ENCODE peak calls at places on chromosomes 2 and 18, in ten cellular contexts. N is endothelial cell of umbilical vein, A is GM23248, E is HCT116, Z is keratinocyte, F is fibroblast of lung, G is GM12878, O is H1, B is neuronal stem cell, R is mammary epithelial cell. V is an unnamed sample.

GRCh38 chr2:160791884-160792283 is 298.3 kb upstream of the RBMS1 start:
- DNase-seq in Z (no peak), E (no peak), R (no peak), A (no peak), F (no peak), G (no peak), O (no peak), B (no peak), N (no peak), V (no peak)

GRCh38 chr2:195711478-195711877 is 54.5 kb downstream of the SLC39A10 start:
- DNase-seq in O (no peak), N (no peak), G (no peak), A (no peak), E (no peak), Z (no peak), B (no peak), R (no peak), F (no peak), V (no peak)

GRCh38 chr18:57803119-57803969 is at the start of gene ATP8B1:
- DNase-seq in N (peak; percentile 86), E (peak; percentile 78), F (peak; percentile 79), G (no peak), O (peak; percentile 95), A (peak; percentile 81), Z (no peak), R (peak; percentile 94), B (peak; percentile 47), V (no peak)

GRCh38 chr2:195486987-195487644 is 169.9 kb upstream of the SLC39A10 start:
- DNase-seq in F (peak; percentile 82), G (no peak), E (peak; percentile 7), N (no peak), R (peak; percentile 52), B (no peak), O (no peak), Z (peak; percentile 19), A (peak; percentile 68), V (peak; percentile 31)

GRCh38 chr2:69081757-69082156 is 68.8 kb downstream of the ANTXR1 start:
- DNase-seq in E (no peak), F (no peak), B (no peak), O (no peak), Z (no peak), R (no peak), N (no peak), A (no peak), G (no peak), V (no peak)

GRCh38 chr2:188725981-188726380 is 248.2 kb upstream of the COL3A1 start:
- DNase-seq in Z (peak; percentile 11), O (no peak), N (peak; percentile 43), F (peak; percentile 87), R (no peak), A (peak; percentile 39), B (no peak), G (no peak), E (no peak), V (no peak)

GRCh38 chr18:63237486-63237885 is 82.1 kb downstream of the BCL2 start:
- DNase-seq in N (no peak), G (no peak), A (no peak), O (no peak), R (no peak), B (peak; percentile 20), F (peak; percentile 53), E (no peak), Z (no peak), V (no peak)

GRCh38 chr2:205546417-205546816 is 135.9 kb upstream of the NRP2 start:
- DNase-seq in B (no peak), N (no peak), F (no peak), R (no peak), E (no peak), G (no peak), Z (no peak), O (no peak), A (no peak), V (no peak)

GRCh38 chr2:222470802-222471468 is 46.6 kb downstream of the SGPP2 start:
- DNase-seq in N (no peak), R (no peak), Z (no peak), A (no peak), B (no peak), G (no peak), E (no peak), O (no peak), F (no peak), V (no peak)

GRCh38 chr18:47996091-47996541 is 65.7 kb upstream of the SMAD2 start:
- DNase-seq in G (no peak), O (no peak), Z (no peak), F (no peak), E (no peak), R (no peak), N (no peak), A (peak; percentile 48), B (peak; percentile 76), V (no peak)

GRCh38 chr2:27152796-27153464 is 4.1 kb downstream of the TCF23 start:
- DNase-seq in F (peak; percentile 44), N (no peak), G (no peak), Z (no peak), E (no peak), B (no peak), R (peak; percentile 73), A (peak; percentile 83), O (no peak), V (peak; percentile 85)

GRCh38 chr2:116467243-116467642 is 1347.2 kb upstream of the DDX18 start:
- DNase-seq in O (no peak), N (no peak), F (no peak), A (no peak), Z (no peak), G (no peak), R (no peak), B (no peak), E (no peak), V (no peak)

GRCh38 chr2:144152817-144153271 is 367.1 kb downstream of the ZEB2 start:
- DNase-seq in N (peak; percentile 59), E (no peak), R (no peak), F (peak; percentile 79), B (no peak), A (peak; percentile 66), G (no peak), Z (no peak), O (no peak), V (peak; percentile 5)
- H2AFZ ChIP-seq in N (peak overlapping the region; percentile 83), E (no peak overlapping the region), R (no peak overlapping the region), F (peak overlapping the region; percentile 45), B (peak overlapping the region; percentile 26), A (peak overlapping the region; percentile 86), G (no peak overlapping the region), Z (no peak overlapping the region), O (no peak overlapping the region), V (no peak overlapping the region)

DNA sequence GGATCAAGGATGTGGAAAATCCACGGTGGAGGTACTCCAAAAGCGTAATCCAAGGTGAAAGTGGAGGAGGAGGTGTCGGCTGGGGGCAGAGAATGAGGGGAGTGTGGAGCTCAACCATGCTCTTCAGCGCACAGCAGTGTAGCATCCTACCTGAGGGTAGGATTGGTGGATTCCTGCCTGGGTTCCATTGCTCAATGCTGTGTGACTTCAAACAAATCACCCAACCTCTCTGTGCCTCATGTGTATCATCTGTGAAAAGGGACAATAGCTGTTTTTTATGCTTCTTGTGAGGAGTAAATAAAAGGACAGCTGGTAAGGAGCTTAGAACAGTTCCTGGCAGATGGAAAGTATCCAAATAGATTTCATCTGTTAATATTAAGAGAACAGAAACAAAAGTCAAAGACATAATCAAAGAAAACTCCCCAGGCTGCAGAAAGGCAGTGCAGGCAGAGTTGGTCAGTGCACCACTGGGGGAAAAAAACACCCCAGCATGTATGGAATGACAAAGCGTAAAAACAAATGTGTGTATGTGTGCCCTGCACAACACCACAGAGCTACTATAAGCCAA is 130.0 kb upstream of the HDAC4 start:
- DNase-seq in N (no peak), G (no peak), F (no peak), Z (no peak), E (no peak), A (no peak), O (no peak), R (no peak), B (no peak), V (no peak)
- H2AFZ ChIP-seq in N (no peak overlapping the region), G (no peak overlapping the region), F (no peak overlapping the region), Z (no peak overlapping the region), E (no peak overlapping the region), A (no peak overlapping the region), O (no peak overlapping the region), R (no peak overlapping the region), B (no peak overlapping the region), V (no peak overlapping the region)

DNA sequence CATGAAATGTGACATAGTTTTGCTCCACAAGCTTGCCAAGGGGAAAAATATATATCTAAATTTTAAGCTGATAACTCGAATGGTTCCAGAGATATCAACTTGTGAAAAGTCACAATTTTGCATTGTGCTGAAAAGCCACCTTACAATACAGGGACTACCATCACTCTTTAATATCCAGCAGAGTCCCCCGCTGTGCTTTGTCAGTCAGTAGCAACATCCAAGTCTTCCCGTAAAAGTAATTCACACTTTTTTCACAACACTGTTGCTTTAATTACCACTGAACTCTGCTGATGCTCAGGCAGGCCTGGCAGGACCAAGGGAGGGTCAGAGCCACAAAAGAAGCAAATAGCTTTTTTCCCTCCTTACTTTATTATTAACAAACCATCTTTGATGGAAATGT is 765.1 kb upstream of the FANCL start:
- DNase-seq in F (no peak), N (no peak), E (no peak), B (no peak), A (no peak), Z (no peak), O (no peak), G (no peak), R (no peak), V (no peak)
- H2AFZ ChIP-seq in F (no peak overlapping the region), N (no peak overlapping the region), E (no peak overlapping the region), B (peak overlapping the region; percentile 80), A (no peak overlapping the region), Z (no peak overlapping the region), O (no peak overlapping the region), G (no peak overlapping the region), R (no peak overlapping the region), V (no peak overlapping the region)

GRCh38 chr2:173388795-173389194 is 34.1 kb downstream of the CDCA7 start:
- DNase-seq in F (no peak), E (no peak), G (no peak), Z (no peak), B (no peak), N (no peak), R (no peak), O (no peak), A (no peak), V (no peak)

GRCh38 chr2:173395567-173396351 is 41.1 kb downstream of the CDCA7 start:
- DNase-seq in Z (no peak), E (no peak), R (no peak), G (no peak), N (no peak), O (no peak), A (no peak), F (no peak), B (no peak), V (peak; percentile 8)

GRCh38 chr2:173386441-173387044 is 31.9 kb downstream of the CDCA7 start:
- DNase-seq in G (no peak), N (no peak), R (no peak), B (no peak), Z (no peak), O (no peak), E (no peak), F (no peak), A (no peak), V (no peak)

GRCh38 chr2:173394575-173394974 is 39.9 kb downstream of the CDCA7 start:
- DNase-seq in R (no peak), Z (no peak), B (no peak), N (no peak), A (no peak), E (no peak), G (no peak), O (no peak), F (no peak), V (no peak)

DNA sequence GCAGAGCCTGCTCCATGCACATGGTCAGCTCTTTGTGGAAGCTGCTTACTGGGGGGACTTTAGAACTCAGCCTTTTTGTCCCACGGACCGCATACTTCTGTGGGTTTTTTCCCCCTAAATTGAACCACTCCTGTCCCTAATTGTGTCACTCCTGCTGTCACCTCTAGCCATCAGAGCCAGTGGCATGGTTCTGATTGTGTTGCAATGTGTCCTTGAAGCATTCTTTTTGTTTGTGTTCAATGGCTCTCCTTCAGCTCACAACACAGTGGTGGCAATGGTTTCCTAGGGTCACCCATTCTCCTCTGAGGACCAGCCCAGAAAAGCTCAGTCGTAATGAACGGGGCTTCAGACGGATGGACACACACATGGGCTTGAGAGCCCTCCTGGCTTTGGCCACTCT is 35.4 kb downstream of the CDCA7 start:
- DNase-seq in E (no peak), G (no peak), R (no peak), B (no peak), O (no peak), A (no peak), F (no peak), N (no peak), Z (no peak), V (no peak)
- H2AFZ ChIP-seq in E (no peak overlapping the region), G (no peak overlapping the region), R (no peak overlapping the region), B (no peak overlapping the region), O (no peak overlapping the region), A (no peak overlapping the region), F (no peak overlapping the region), N (no peak overlapping the region), Z (no peak overlapping the region), V (no peak overlapping the region)

V was measured in OCI-LY7.